ENCODE peak calls at places on chromosomes 16 and 17, in four cellular contexts. H is HTR-8/SVneo; Q is stimulated activated CD8-positive, alpha-beta memory T cell treated with anti-CD3 and anti-CD28 coated beads, Interleukin-4, amount 100 ng/mL, for 4 hours; S is ecto neural progenitor cell. Y is an unnamed sample.

GRCh38 chr17:61353615-61354014 is 46.0 kb upstream of the TBX2 start:
- DNase-seq in S (no peak), Q (no peak), H (no peak), Y (no peak)

GRCh38 chr17:80743181-80743771 is 198.6 kb downstream of the RPTOR start:
- DNase-seq in H (no peak), Q (no peak), S (peak), Y (no peak)

GRCh38 chr17:31323551-31323950 is 2.1 kb upstream of the EVI2A start:
- DNase-seq in Q (no peak), S (no peak), H (no peak), Y (no peak)

GRCh38 chr17:16512011-16512410 is 20.0 kb upstream of the LRRC75A start:
- DNase-seq in Q (no peak), H (no peak), S (peak), Y (no peak)

GRCh38 chr16:85520853-85521736 is 92.0 kb upstream of the GSE1 start:
- DNase-seq in Q (no peak), S (no peak), H (no peak), Y (no peak)

GRCh38 chr17:83064021-83064731 is 15.2 kb upstream of the METRNL start:
- DNase-seq in S (peak), Q (no peak), H (no peak), Y (no peak)

GRCh38 chr17:8421571-8421970 is 14.1 kb upstream of the NDEL1 start:
- DNase-seq in Q (no peak), S (no peak), H (no peak), Y (no peak)

GRCh38 chr17:50558581-50558954 is 1.9 kb upstream of the CACNA1G start:
- DNase-seq in Q (no peak), S (no peak), H (no peak), Y (no peak)

GRCh38 chr17:39177256-39177655 is 11.3 kb upstream of the ARL5C start:
- DNase-seq in H (no peak), S (peak), Q (no peak), Y (no peak)

GRCh38 chr16:84175351-84176081 is 11.3 kb downstream of the TAF1C start:
- DNase-seq in H (peak), Q (no peak), S (peak), Y (no peak)

GRCh38 chr16:24829153-24829552 is 16.6 kb upstream of the SLC5A11 start:
- DNase-seq in S (no peak), H (no peak), Q (no peak), Y (no peak)

GRCh38 chr17:80446645-80447405 is 29.6 kb downstream of the NPTX1 start:
- DNase-seq in H (peak), Q (no peak), S (no peak), Y (no peak)

GRCh38 chr17:38727661-38728220 is 2.4 kb upstream of the CISD3 start:
- DNase-seq in S (no peak), H (no peak), Q (peak), Y (no peak)

GRCh38 chr16:72241930-72242329 is 70.0 kb upstream of the PMFBP1 start:
- DNase-seq in S (no peak), Q (no peak), H (peak), Y (no peak)

GRCh38 chr16:7679899-7680298 is 347.3 kb downstream of the RBFOX1 start:
- DNase-seq in Q (no peak), H (no peak), S (no peak), Y (no peak)

GRCh38 chr16:76729525-76729924 is 452.3 kb downstream of the CNTNAP4 start:
- DNase-seq in S (no peak), H (no peak), Q (no peak), Y (no peak)

GRCh38 chr17:7083592-7083991 is 3.5 kb upstream of the CLEC10A start:
- DNase-seq in S (no peak), H (no peak), Q (no peak), Y (no peak)

GRCh38 chr17:75668489-75668888 is 1.4 kb downstream of the SAP30BP start:
- DNase-seq in H (no peak), S (no peak), Q (no peak), Y (no peak)

GRCh38 chr17:63930951-63931575 is 1.1 kb downstream of the CD79B start:
- DNase-seq in S (peak), Q (no peak), H (no peak), Y (no peak)

GRCh38 chr17:38453951-38454421 is 25.7 kb downstream of the ARHGAP23 start:
- DNase-seq in S (peak), H (peak), Q (no peak), Y (no peak)

GRCh38 chr16:19192865-19193264 is 24.8 kb downstream of the SYT17 start:
- DNase-seq in Q (no peak), H (no peak), S (no peak), Y (no peak)

GRCh38 chr17:2631211-2631610 is 37.8 kb downstream of the PAFAH1B1 start:
- DNase-seq in H (no peak), Q (no peak), S (no peak), Y (no peak)

GRCh38 chr17:63447688-63448005 is 1.5 kb upstream of the CYB561 start:
- DNase-seq in H (no peak), S (no peak), Q (no peak), Y (no peak)

GRCh38 chr16:31223044-31223443 is 6.1 kb upstream of the PYDC1 start:
- DNase-seq in Q (no peak), S (no peak), H (no peak), Y (no peak)

GRCh38 chr17:80447790-80448189 is 28.6 kb downstream of the NPTX1 start:
- DNase-seq in Q (no peak), S (no peak), H (no peak), Y (no peak)

GRCh38 chr17:47791025-47791424 is 30.6 kb downstream of the OSBPL7 start:
- DNase-seq in H (no peak), S (no peak), Q (no peak), Y (no peak)

GRCh38 chr17:66287911-66288310 is 14.5 kb upstream of the PRKCA start:
- DNase-seq in Q (no peak), S (no peak), H (no peak), Y (no peak)

GRCh38 chr17:82859431-82860403 is 19.9 kb upstream of the ZNF750 start:
- DNase-seq in H (peak), S (peak), Q (no peak), Y (no peak)

GRCh38 chr16:11445486-11445885 is 100.2 kb downstream of the RMI2 start:
- DNase-seq in Q (no peak), H (no peak), S (no peak), Y (no peak)

GRCh38 chr16:19119564-19119963 is 5.8 kb downstream of the ITPRIPL2 start:
- DNase-seq in S (no peak), Q (no peak), H (no peak), Y (no peak)

GRCh38 chr17:19766421-19767270 is 18.5 kb upstream of the ALDH3A1 start:
- DNase-seq in Q (peak), H (peak), S (peak), Y (no peak)

GRCh38 chr16:17556276-17557052 is 85.7 kb upstream of the XYLT1 start:
- DNase-seq in H (no peak), S (no peak), Q (no peak), Y (no peak)

GRCh38 chr17:37476431-37477130 is 13.1 kb upstream of the DUSP14 start:
- DNase-seq in Q (no peak), H (peak), S (no peak), Y (no peak)

GRCh38 chr17:77316651-77317050 is 175.9 kb downstream of the SEC14L1 start:
- DNase-seq in S (no peak), H (no peak), Q (no peak), Y (no peak)

GRCh38 chr17:65677932-65678331 is 116.5 kb upstream of the AXIN2 start:
- DNase-seq in S (no peak), Q (no peak), H (peak), Y (no peak)

GRCh38 chr17:6269474-6269873 is 165.4 kb downstream of the AIPL1 start:
- DNase-seq in Q (no peak), S (peak), H (peak), Y (no peak)

GRCh38 chr16:74503412-74503811 is 82.1 kb upstream of the CLEC18B start:
- DNase-seq in H (no peak), S (no peak), Q (no peak), Y (no peak)

GRCh38 chr16:75286996-75287395 is 35.6 kb upstream of the BCAR1 start:
- DNase-seq in H (no peak), S (no peak), Q (no peak), Y (no peak)

Y was measured in vagina.